ENCODE peak calls at places on chromosomes 5 and 9, in four cellular contexts. P is ovary, D is Panc1, C is astrocyte. Q is an unnamed sample.

GRCh38 chr5:107268241-107268640 is 402.5 kb downstream of the EFNA5 start:
- DNase-seq in D (no peak), P (no peak), C (peak), Q (no peak)

GRCh38 chr5:80206282-80206681 is 49.6 kb downstream of the SERINC5 start:
- DNase-seq in P (no peak), C (peak), D (no peak), Q (no peak)

GRCh38 chr9:22379272-22379671 is 67.4 kb upstream of the DMRTA1 start:
- DNase-seq in C (no peak), P (no peak), D (no peak), Q (no peak)

GRCh38 chr9:17398351-17398750 is 180.5 kb upstream of the SH3GL2 start:
- DNase-seq in D (no peak), P (no peak), C (no peak), Q (no peak)

GRCh38 chr5:14671414-14671813 is 6.9 kb downstream of the OTULIN start:
- DNase-seq in D (no peak), P (no peak), C (peak), Q (no peak)

GRCh38 chr9:89919171-89919681 is 314.4 kb downstream of the GADD45G start:
- DNase-seq in C (no peak), P (no peak), D (peak), Q (no peak)

GRCh38 chr9:29906065-29906464 is 2332.8 kb upstream of the C9orf72 start:
- DNase-seq in C (no peak), P (no peak), D (no peak), Q (no peak)

GRCh38 chr5:173629628-173630027 is 13.2 kb upstream of the BOD1 start:
- DNase-seq in P (no peak), C (no peak), D (no peak), Q (peak)

GRCh38 chr5:172691886-172692285 is 50.8 kb downstream of the NEURL1B start:
- DNase-seq in P (no peak), C (no peak), D (no peak), Q (no peak)

GRCh38 chr5:179769276-179769675 is 24.5 kb upstream of the LTC4S start:
- DNase-seq in C (no peak), P (no peak), D (no peak), Q (no peak)

GRCh38 chr9:89453452-89453851 is 44.5 kb downstream of the SEMA4D start:
- DNase-seq in D (no peak), C (no peak), P (no peak), Q (no peak)

GRCh38 chr5:126016256-126016655 is 407.0 kb upstream of the GRAMD2B start:
- DNase-seq in P (peak), C (no peak), D (no peak), Q (no peak)

GRCh38 chr9:115668506-115668905 is 485.1 kb upstream of the PAPPA start:
- DNase-seq in P (no peak), C (peak), D (no peak), Q (no peak)

GRCh38 chr5:91449083-91449482 is 66.0 kb upstream of the ARRDC3 start:
- DNase-seq in C (no peak), P (no peak), D (no peak), Q (no peak)

GRCh38 chr9:21579743-21580142 is 97.6 kb upstream of the IFNE start:
- DNase-seq in P (no peak), C (no peak), D (no peak), Q (no peak)

GRCh38 chr5:151264113-151264512 is 11.1 kb downstream of the GM2A start:
- DNase-seq in D (no peak), P (no peak), C (peak), Q (no peak)

GRCh38 chr9:2241875-2242741 is 227.0 kb downstream of the SMARCA2 start:
- DNase-seq in C (peak), P (peak), D (no peak), Q (peak)

GRCh38 chr9:12702160-12702758 is 9.1 kb downstream of the TYRP1 start:
- DNase-seq in P (no peak), D (no peak), C (peak), Q (peak)

GRCh38 chr5:95822038-95822407 is 503 bp downstream of the GLRX start:
- DNase-seq in D (no peak), C (peak), P (peak), Q (no peak)

GRCh38 chr5:133825631-133826289 is 142.7 kb downstream of the C5orf15 start:
- DNase-seq in D (no peak), C (no peak), P (no peak), Q (no peak)

GRCh38 chr5:126594077-126594476 is 942 bp downstream of the ALDH7A1 start:
- DNase-seq in P (no peak), D (peak), C (peak), Q (no peak)

GRCh38 chr9:19788614-19789271 is at the start of gene SLC24A2:
- DNase-seq in P (no peak), C (no peak), D (no peak), Q (no peak)

GRCh38 chr5:78964889-78965288 is 20.2 kb downstream of the ARSB start:
- DNase-seq in C (peak), D (peak), P (no peak), Q (no peak)

GRCh38 chr9:94941211-94941875 is 214.8 kb downstream of the AOPEP start:
- DNase-seq in C (no peak), D (no peak), P (no peak), Q (no peak)

GRCh38 chr9:1676771-1677170 is 338.4 kb upstream of the SMARCA2 start:
- DNase-seq in C (no peak), P (no peak), D (no peak), Q (no peak)

GRCh38 chr5:123206618-123207320 is 117.7 kb downstream of the PRDM6 start:
- DNase-seq in D (no peak), C (peak), P (no peak), Q (no peak)

GRCh38 chr9:106717686-106718085 is 145.3 kb upstream of the ZNF462 start:
- DNase-seq in C (peak), D (no peak), P (no peak), Q (no peak)

GRCh38 chr5:151298063-151298462 is 5.5 kb downstream of the SLC36A3 start:
- DNase-seq in D (peak), C (no peak), P (no peak), Q (no peak)

GRCh38 chr9:110446171-110446570 is 108.5 kb upstream of the TXNDC8 start:
- DNase-seq in C (no peak), P (no peak), D (no peak), Q (no peak)

GRCh38 chr5:5617024-5617423 is 194.5 kb downstream of the ICE1 start:
- DNase-seq in D (no peak), P (no peak), C (no peak), Q (no peak)

GRCh38 chr5:8944005-8944404 is 601.9 kb downstream of the SEMA5A start:
- DNase-seq in C (peak), P (no peak), D (no peak), Q (no peak)

GRCh38 chr5:21688655-21689054 is 1164.5 kb downstream of the CDH12 start:
- DNase-seq in P (no peak), C (peak), D (no peak), Q (no peak)

DNA sequence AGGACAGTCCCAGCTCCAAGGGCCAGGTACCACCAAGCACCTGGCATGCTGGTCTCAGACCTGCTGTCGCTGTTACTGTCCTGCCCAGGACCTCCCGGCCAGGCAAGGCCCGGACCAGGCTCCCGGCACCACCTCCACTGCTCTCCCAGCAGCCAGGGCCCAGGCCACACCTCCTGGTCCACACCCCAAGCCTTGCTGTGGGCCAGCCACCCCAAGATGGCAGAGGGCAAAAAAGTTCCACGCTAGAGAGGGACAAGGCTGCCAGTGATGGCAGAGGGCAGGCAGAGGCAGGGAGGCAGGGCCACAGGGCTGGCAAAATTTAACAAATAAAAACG is 1.1 kb downstream of the DNLZ start:
- DNase-seq in D (no peak), C (no peak), P (no peak), Q (no peak)
- H3K4me3 ChIP-seq in D (peak), C (peak), P (no peak), Q (no peak)

DNA sequence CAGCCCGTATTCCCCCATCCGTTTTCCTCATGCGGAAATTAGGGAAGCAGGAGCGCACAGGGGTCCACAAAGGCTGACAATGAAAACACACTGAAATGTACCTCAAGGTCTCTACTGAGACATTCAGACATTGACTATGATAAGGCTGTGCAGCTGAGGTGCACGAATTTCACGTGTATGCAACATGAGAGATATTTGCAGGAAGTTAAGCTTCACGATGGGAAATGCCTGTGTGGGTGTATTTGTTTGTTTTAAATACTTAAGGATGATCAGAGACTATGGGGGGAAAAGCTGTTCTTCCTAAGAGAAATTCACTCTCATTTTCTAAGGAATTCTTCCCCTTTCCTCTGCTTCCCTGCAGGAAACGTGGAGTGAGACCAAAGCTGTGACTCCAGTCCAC is 2.6 kb upstream of the SPATA31E1 start:
- DNase-seq in P (no peak), D (no peak), C (peak), Q (no peak)
- H3K4me3 ChIP-seq in P (no peak), D (no peak), C (no peak), Q (no peak)

GRCh38 chr5:159096555-159097460 is 2.9 kb downstream of the EBF1 start:
- DNase-seq in D (no peak), P (no peak), C (no peak), Q (no peak)

GRCh38 chr5:159098285-159099048 is 1.2 kb downstream of the EBF1 start:
- DNase-seq in C (no peak), D (no peak), P (no peak), Q (no peak)

GRCh38 chr5:159095882-159096554 is 3.7 kb downstream of the EBF1 start:
- DNase-seq in C (no peak), P (no peak), D (no peak), Q (no peak)

GRCh38 chr5:159099049-159099760 is 511 bp downstream of the EBF1 start:
- DNase-seq in P (peak), D (no peak), C (peak), Q (no peak)

GRCh38 chr5:159097461-159098284 is 2.0 kb downstream of the EBF1 start:
- DNase-seq in P (peak), C (peak), D (no peak), Q (no peak)
- H3K4me3 ChIP-seq in P (peak), C (peak), D (no peak), Q (no peak)

GRCh38 chr9:127415657-127416056 is 8.5 kb upstream of the ZNF79 start:
- DNase-seq in P (no peak), C (no peak), D (no peak), Q (no peak)
- H3K4me3 ChIP-seq in P (no peak), C (no peak), D (no peak), Q (no peak)

GRCh38 chr5:160174780-160175437 is 54.4 kb upstream of the FABP6 start:
- DNase-seq in C (no peak), D (no peak), P (no peak), Q (no peak)
- H3K4me3 ChIP-seq in C (no peak), D (no peak), P (no peak), Q (no peak)

DNA sequence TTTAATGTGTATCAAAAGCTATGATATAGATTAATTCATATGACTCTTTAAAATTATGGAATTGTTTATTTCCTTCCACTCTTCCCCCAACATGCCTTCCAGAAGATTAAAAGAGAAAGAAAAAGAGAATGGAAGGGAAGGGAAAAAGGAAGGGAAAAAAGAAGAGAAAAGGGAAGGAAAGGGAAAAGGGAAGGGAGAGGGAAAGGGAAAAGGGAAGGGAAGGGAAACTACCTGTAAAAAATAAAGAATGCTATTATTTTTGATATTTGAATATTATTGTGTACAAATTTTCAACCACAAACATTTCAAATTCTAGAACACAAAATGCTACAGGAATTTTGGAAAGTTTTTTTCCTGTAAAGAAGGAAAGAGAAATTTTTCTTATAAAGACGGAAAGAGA is 281.7 kb downstream of the SLCO4C1 start:
- DNase-seq in P (no peak), C (no peak), D (no peak), Q (no peak)
- H3K4me3 ChIP-seq in P (no peak), C (no peak), D (no peak), Q (no peak)

GRCh38 chr9:134802201-134802795 is 78.3 kb upstream of the FCN2 start:
- DNase-seq in D (no peak), C (no peak), P (no peak), Q (no peak)

GRCh38 chr9:134804871-134805270 is 75.7 kb upstream of the FCN2 start:
- DNase-seq in D (no peak), P (no peak), C (no peak), Q (no peak)

GRCh38 chr9:134796882-134797281 is 83.7 kb upstream of the FCN2 start:
- DNase-seq in P (no peak), C (no peak), D (no peak), Q (no peak)

DNA sequence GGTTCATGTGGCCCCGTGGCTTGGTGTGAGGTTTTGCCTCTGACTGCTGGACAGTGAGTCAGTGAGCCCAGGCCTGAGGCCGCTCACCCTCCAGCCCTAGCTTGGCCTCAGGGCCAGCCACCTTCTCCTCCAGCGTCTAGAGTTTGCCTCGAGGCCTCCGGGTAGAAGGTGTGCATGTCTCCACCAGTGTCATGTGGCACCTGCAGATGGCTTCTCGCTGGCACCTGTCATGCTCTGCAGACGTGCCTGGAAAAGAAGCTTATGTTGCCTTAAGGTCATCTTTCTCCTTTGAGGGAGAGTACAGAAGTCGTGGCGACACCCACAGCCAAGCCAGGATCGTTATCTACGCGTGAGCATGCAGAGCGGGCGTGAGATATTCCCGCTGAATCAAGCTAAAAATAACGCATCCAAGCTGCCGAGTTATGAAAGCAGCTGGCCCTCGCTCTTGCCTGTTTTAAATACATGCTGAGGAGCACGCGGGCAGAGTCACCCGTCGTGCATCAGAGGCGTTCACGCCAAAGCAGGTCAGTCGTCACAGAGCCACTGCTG is 79.7 kb upstream of the FCN2 start:
- DNase-seq in D (no peak), C (no peak), P (no peak), Q (no peak)
- H3K4me3 ChIP-seq in D (no peak), C (no peak), P (no peak), Q (no peak)

GRCh38 chr9:35518212-35518917 is 28.5 kb downstream of the RUSC2 start:
- DNase-seq in P (no peak), C (peak), D (peak), Q (no peak)

GRCh38 chr9:35516481-35516880 is 26.6 kb downstream of the RUSC2 start:
- DNase-seq in C (peak), D (no peak), P (no peak), Q (no peak)

GRCh38 chr9:35517552-35518211 is 27.8 kb downstream of the RUSC2 start:
- DNase-seq in C (no peak), P (no peak), D (no peak), Q (no peak)

GRCh38 chr9:35517136-35517535 is 27.2 kb downstream of the RUSC2 start:
- DNase-seq in P (no peak), C (no peak), D (no peak), Q (no peak)

GRCh38 chr9:35515766-35516165 is 25.9 kb downstream of the RUSC2 start:
- DNase-seq in C (no peak), D (no peak), P (no peak), Q (no peak)
- H3K4me3 ChIP-seq in C (no peak), D (no peak), P (no peak), Q (no peak)

GRCh38 chr5:73626814-73627313 is 868 bp downstream of the ARHGEF28 start:
- DNase-seq in D (no peak), P (peak), C (no peak), Q (no peak)
- H3K4me3 ChIP-seq in D (peak), P (peak), C (peak), Q (peak)

DNA sequence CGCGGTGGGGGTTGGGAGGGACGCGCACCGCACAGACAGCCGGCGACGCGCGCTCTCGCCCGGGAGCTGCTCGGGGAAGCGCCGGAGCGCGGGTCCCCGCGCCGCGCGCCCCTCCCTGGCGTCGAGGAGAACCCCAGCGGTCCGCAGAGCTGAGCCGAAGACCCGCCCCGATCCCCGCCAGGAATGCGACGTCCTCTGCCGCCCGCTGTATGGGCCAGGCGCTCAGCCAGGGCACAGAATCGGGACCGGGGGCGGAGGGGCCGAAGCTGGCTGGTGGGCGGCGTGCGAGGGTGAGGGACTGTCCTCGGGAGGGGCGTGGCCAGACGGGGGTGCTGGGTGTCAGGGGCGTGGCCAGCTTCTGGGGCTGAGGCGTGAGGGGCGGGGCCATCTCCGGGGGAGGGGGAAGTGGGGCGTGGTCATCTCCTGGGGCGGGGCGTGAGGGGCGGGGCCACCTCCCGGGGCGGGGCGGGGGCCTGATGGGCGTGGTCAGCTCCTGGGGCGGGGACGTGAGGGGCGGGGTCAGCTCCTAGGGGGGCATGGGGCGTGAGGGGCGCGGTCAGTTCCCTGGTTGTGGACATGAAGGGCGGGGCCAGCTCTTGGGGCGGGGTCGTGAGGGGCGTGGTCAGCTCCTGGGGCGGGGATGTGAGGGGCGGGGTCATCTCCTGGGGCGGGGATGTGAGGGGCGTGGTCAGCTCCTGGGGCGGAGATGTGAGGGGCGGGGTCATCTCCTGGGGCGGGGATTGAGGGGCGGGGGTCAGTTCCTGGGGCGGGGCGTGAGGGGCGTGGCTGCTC is 965 bp downstream of the PTGDS start:
- DNase-seq in C (no peak), D (no peak), P (peak), Q (no peak)
- H3K4me3 ChIP-seq in C (peak), D (peak), P (peak), Q (peak)